ENCODE peak calls at places on chromosomes 6 and 20, in four cellular contexts. One of them, this sample, is unnamed. For H3K4me1, the result is how much of the 10 kb centered on the place peaks cover.

GRCh38 chr6:498795-499231 is 107.3 kb downstream of the IRF4 start:
- DNase-seq in PC-9: no peak
- DNase-seq in HCT116: no peak
- DNase-seq in SK-N-SH: no peak
- DNase-seq in this sample: no peak

GRCh38 chr20:63765082-63765873 is 25.7 kb downstream of the SLC2A4RG start:
- DNase-seq in SK-N-SH: no peak
- DNase-seq in HCT116: no peak
- DNase-seq in PC-9: no peak
- DNase-seq in this sample: no peak

GRCh38 chr6:95087394-95088097 is 489.8 kb upstream of the MANEA start:
- DNase-seq in SK-N-SH: peak
- DNase-seq in HCT116: peak
- DNase-seq in PC-9: peak
- DNase-seq in this sample: no peak

GRCh38 chr6:152750694-152751093 is at the start of gene VIP:
- DNase-seq in SK-N-SH: no peak
- DNase-seq in PC-9: no peak
- DNase-seq in HCT116: no peak
- DNase-seq in this sample: no peak

GRCh38 chr6:14252271-14252850 is 134.8 kb downstream of the CD83 start:
- DNase-seq in PC-9: no peak
- DNase-seq in HCT116: no peak
- DNase-seq in SK-N-SH: no peak
- DNase-seq in this sample: no peak

GRCh38 chr6:84269947-84270733 is 42.7 kb upstream of the CEP162 start:
- DNase-seq in PC-9: no peak
- DNase-seq in HCT116: no peak
- DNase-seq in SK-N-SH: no peak
- DNase-seq in this sample: no peak

GRCh38 chr6:14305131-14305530 is 187.6 kb downstream of the CD83 start:
- DNase-seq in SK-N-SH: no peak
- DNase-seq in PC-9: no peak
- DNase-seq in HCT116: no peak
- DNase-seq in this sample: no peak

GRCh38 chr20:7989379-7989778 is 30.2 kb downstream of the TMX4 start:
- DNase-seq in SK-N-SH: no peak
- DNase-seq in PC-9: no peak
- DNase-seq in HCT116: no peak
- DNase-seq in this sample: no peak

GRCh38 chr6:24721461-24722215 is 2.7 kb upstream of the C6orf62 start:
- DNase-seq in HCT116: no peak
- DNase-seq in SK-N-SH: no peak
- DNase-seq in PC-9: no peak
- DNase-seq in this sample: peak

GRCh38 chr6:3455490-3456394 is 1.1 kb downstream of the SLC22A23 start:
- DNase-seq in HCT116: no peak
- DNase-seq in PC-9: peak
- DNase-seq in SK-N-SH: peak
- DNase-seq in this sample: no peak

GRCh38 chr6:139943391-139943790 is 568.9 kb upstream of the CITED2 start:
- DNase-seq in HCT116: no peak
- DNase-seq in PC-9: no peak
- DNase-seq in SK-N-SH: no peak
- DNase-seq in this sample: no peak

GRCh38 chr6:136922680-136922996 is 537 bp downstream of the SLC35D3 start:
- DNase-seq in HCT116: no peak
- DNase-seq in PC-9: no peak
- DNase-seq in SK-N-SH: no peak
- DNase-seq in this sample: no peak

GRCh38 chr6:43217351-43217750 is 11.9 kb downstream of the DNPH1 start:
- DNase-seq in HCT116: no peak
- DNase-seq in PC-9: no peak
- DNase-seq in SK-N-SH: no peak
- DNase-seq in this sample: no peak

GRCh38 chr6:142822383-142822782 is 122.6 kb downstream of the HIVEP2 start:
- DNase-seq in SK-N-SH: no peak
- DNase-seq in HCT116: no peak
- DNase-seq in PC-9: no peak
- DNase-seq in this sample: no peak

GRCh38 chr6:154111025-154111424 is 72.0 kb downstream of the OPRM1 start:
- DNase-seq in SK-N-SH: no peak
- DNase-seq in HCT116: no peak
- DNase-seq in PC-9: no peak
- DNase-seq in this sample: no peak

GRCh38 chr6:23016701-23017100 is 447.3 kb downstream of the HDGFL1 start:
- DNase-seq in SK-N-SH: no peak
- DNase-seq in PC-9: no peak
- DNase-seq in HCT116: no peak
- DNase-seq in this sample: no peak

GRCh38 chr6:139778688-139779087 is 404.2 kb upstream of the CITED2 start:
- DNase-seq in PC-9: no peak
- DNase-seq in HCT116: no peak
- DNase-seq in SK-N-SH: no peak
- DNase-seq in this sample: no peak

GRCh38 chr6:13101409-13101808 is 226.9 kb downstream of the TBC1D7 start:
- DNase-seq in PC-9: no peak
- DNase-seq in SK-N-SH: no peak
- DNase-seq in HCT116: no peak
- DNase-seq in this sample: no peak

GRCh38 chr6:105609375-105609991 is 206.6 kb upstream of the PREP start:
- DNase-seq in SK-N-SH: no peak
- DNase-seq in HCT116: no peak
- DNase-seq in PC-9: no peak
- DNase-seq in this sample: peak

GRCh38 chr6:27582928-27583725 is 110.2 kb upstream of the ZNF184 start:
- DNase-seq in SK-N-SH: peak
- DNase-seq in HCT116: no peak
- DNase-seq in PC-9: peak
- DNase-seq in this sample: no peak

GRCh38 chr6:157982297-157982579 is 575 bp downstream of the SYNJ2 start:
- DNase-seq in HCT116: no peak
- DNase-seq in SK-N-SH: no peak
- DNase-seq in PC-9: no peak
- DNase-seq in this sample: no peak

GRCh38 chr20:14512856-14513255 is 175.4 kb upstream of the FLRT3 start:
- DNase-seq in PC-9: no peak
- DNase-seq in SK-N-SH: no peak
- DNase-seq in HCT116: no peak
- DNase-seq in this sample: no peak

GRCh38 chr20:59765599-59766177 is 161.3 kb downstream of the PHACTR3 start:
- DNase-seq in HCT116: no peak
- DNase-seq in PC-9: peak
- DNase-seq in SK-N-SH: no peak
- DNase-seq in this sample: no peak

GRCh38 chr6:26045046-26045938 is 41.9 kb upstream of the HFE start:
- DNase-seq in SK-N-SH: peak
- DNase-seq in HCT116: no peak
- DNase-seq in PC-9: peak
- DNase-seq in this sample: peak

GRCh38 chr20:37351689-37352610 is 6.0 kb downstream of the SRC start:
- DNase-seq in SK-N-SH: peak
- DNase-seq in PC-9: no peak
- DNase-seq in HCT116: no peak
- DNase-seq in this sample: no peak

GRCh38 chr6:47303861-47304260 is 5.8 kb downstream of the TNFRSF21 start:
- DNase-seq in PC-9: no peak
- DNase-seq in SK-N-SH: no peak
- DNase-seq in HCT116: no peak
- DNase-seq in this sample: no peak

GRCh38 chr6:146224988-146225387 is 196.1 kb downstream of the GRM1 start:
- DNase-seq in HCT116: no peak
- DNase-seq in SK-N-SH: no peak
- DNase-seq in PC-9: no peak
- DNase-seq in this sample: no peak

GRCh38 chr20:38246357-38247165 is 14.0 kb downstream of the KIAA1755 start:
- DNase-seq in HCT116: no peak
- DNase-seq in PC-9: no peak
- DNase-seq in SK-N-SH: no peak
- DNase-seq in this sample: no peak

GRCh38 chr6:93792751-93793150 is 373.4 kb upstream of the EPHA7 start:
- DNase-seq in PC-9: no peak
- DNase-seq in HCT116: no peak
- DNase-seq in SK-N-SH: no peak
- DNase-seq in this sample: no peak

GRCh38 chr6:35648203-35648602 is 40.5 kb downstream of the FKBP5 start:
- DNase-seq in SK-N-SH: no peak
- DNase-seq in HCT116: no peak
- DNase-seq in PC-9: no peak
- DNase-seq in this sample: no peak

GRCh38 chr20:57313230-57313629 is 16.4 kb upstream of the SPO11 start:
- DNase-seq in SK-N-SH: no peak
- DNase-seq in HCT116: no peak
- DNase-seq in PC-9: no peak
- DNase-seq in this sample: no peak

GRCh38 chr6:3861424-3861823 is 12.3 kb downstream of the FAM50B start:
- DNase-seq in PC-9: no peak
- DNase-seq in SK-N-SH: no peak
- DNase-seq in HCT116: no peak
- DNase-seq in this sample: no peak

GRCh38 chr6:36873612-36874011 is 991 bp downstream of the PPIL1 start:
- DNase-seq in PC-9: no peak
- DNase-seq in HCT116: no peak
- DNase-seq in SK-N-SH: peak
- DNase-seq in this sample: no peak

GRCh38 chr20:62591122-62591468 is 51.2 kb upstream of the SLCO4A1 start:
- DNase-seq in HCT116: no peak
- DNase-seq in PC-9: no peak
- DNase-seq in SK-N-SH: no peak
- DNase-seq in this sample: no peak

GRCh38 chr6:130676077-130676772 is 151.0 kb upstream of the SMLR1 start:
- DNase-seq in SK-N-SH: no peak
- DNase-seq in PC-9: no peak
- DNase-seq in HCT116: no peak
- DNase-seq in this sample: no peak

GRCh38 chr6:5672581-5673011 is 334.1 kb downstream of the NRN1 start:
- DNase-seq in HCT116: no peak
- DNase-seq in PC-9: no peak
- DNase-seq in SK-N-SH: no peak
- DNase-seq in this sample: no peak

GRCh38 chr6:149963462-149964242 is at the start of gene ULBP1:
- DNase-seq in SK-N-SH: peak
- DNase-seq in PC-9: peak
- DNase-seq in HCT116: peak
- DNase-seq in this sample: peak
- TF ChIP-seq CTCF in SK-N-SH: no peak
- TF ChIP-seq CTCF in PC-9: no peak
- TF ChIP-seq CTCF in HCT116: no peak
- TF ChIP-seq CTCF in this sample: no peak

GRCh38 chr20:48740269-48740603 is 87.6 kb downstream of the PREX1 start:
- DNase-seq in HCT116: no peak
- DNase-seq in SK-N-SH: no peak
- DNase-seq in PC-9: no peak
- DNase-seq in this sample: no peak
- H3K4me1 ChIP-seq in HCT116: under half
- H3K4me1 ChIP-seq in SK-N-SH: under half
- H3K4me1 ChIP-seq in PC-9: under half
- H3K4me1 ChIP-seq in this sample: under half

GRCh38 chr6:44511126-44511525 is 123.6 kb downstream of the CDC5L start:
- DNase-seq in SK-N-SH: no peak
- DNase-seq in HCT116: no peak
- DNase-seq in PC-9: no peak
- DNase-seq in this sample: no peak
- TF ChIP-seq CTCF in SK-N-SH: no peak
- TF ChIP-seq CTCF in HCT116: no peak
- TF ChIP-seq CTCF in PC-9: no peak
- TF ChIP-seq CTCF in this sample: no peak

GRCh38 chr6:44222486-44222986 is 859 bp upstream of the SLC29A1 start:
- DNase-seq in HCT116: no peak
- DNase-seq in PC-9: no peak
- DNase-seq in SK-N-SH: no peak
- DNase-seq in this sample: no peak

GRCh38 chr6:44224978-44225330 is 1.6 kb downstream of the SLC29A1 start:
- DNase-seq in SK-N-SH: no peak
- DNase-seq in HCT116: no peak
- DNase-seq in PC-9: no peak
- DNase-seq in this sample: no peak

GRCh38 chr6:44222987-44223470 is 366 bp upstream of the SLC29A1 start:
- DNase-seq in PC-9: no peak
- DNase-seq in SK-N-SH: no peak
- DNase-seq in HCT116: no peak
- DNase-seq in this sample: no peak

GRCh38 chr6:44224154-44224977 is 971 bp downstream of the SLC29A1 start:
- DNase-seq in SK-N-SH: peak
- DNase-seq in PC-9: no peak
- DNase-seq in HCT116: no peak
- DNase-seq in this sample: no peak

GRCh38 chr6:44223471-44224153 is at the start of gene SLC29A1:
- DNase-seq in HCT116: no peak
- DNase-seq in PC-9: peak
- DNase-seq in SK-N-SH: peak
- DNase-seq in this sample: peak
- H3K4me1 ChIP-seq in HCT116: half or more
- H3K4me1 ChIP-seq in PC-9: under half
- H3K4me1 ChIP-seq in SK-N-SH: half or more
- H3K4me1 ChIP-seq in this sample: half or more

GRCh38 chr6:90859056-90859455 is 272.2 kb upstream of the MAP3K7 start:
- DNase-seq in SK-N-SH: no peak
- DNase-seq in PC-9: no peak
- DNase-seq in HCT116: no peak
- DNase-seq in this sample: no peak

GRCh38 chr6:90865513-90865912 is 278.6 kb upstream of the MAP3K7 start:
- DNase-seq in HCT116: no peak
- DNase-seq in PC-9: no peak
- DNase-seq in SK-N-SH: no peak
- DNase-seq in this sample: no peak

GRCh38 chr6:90859612-90860011 is 272.7 kb upstream of the MAP3K7 start:
- DNase-seq in HCT116: no peak
- DNase-seq in SK-N-SH: peak
- DNase-seq in PC-9: peak
- DNase-seq in this sample: no peak

DNA sequence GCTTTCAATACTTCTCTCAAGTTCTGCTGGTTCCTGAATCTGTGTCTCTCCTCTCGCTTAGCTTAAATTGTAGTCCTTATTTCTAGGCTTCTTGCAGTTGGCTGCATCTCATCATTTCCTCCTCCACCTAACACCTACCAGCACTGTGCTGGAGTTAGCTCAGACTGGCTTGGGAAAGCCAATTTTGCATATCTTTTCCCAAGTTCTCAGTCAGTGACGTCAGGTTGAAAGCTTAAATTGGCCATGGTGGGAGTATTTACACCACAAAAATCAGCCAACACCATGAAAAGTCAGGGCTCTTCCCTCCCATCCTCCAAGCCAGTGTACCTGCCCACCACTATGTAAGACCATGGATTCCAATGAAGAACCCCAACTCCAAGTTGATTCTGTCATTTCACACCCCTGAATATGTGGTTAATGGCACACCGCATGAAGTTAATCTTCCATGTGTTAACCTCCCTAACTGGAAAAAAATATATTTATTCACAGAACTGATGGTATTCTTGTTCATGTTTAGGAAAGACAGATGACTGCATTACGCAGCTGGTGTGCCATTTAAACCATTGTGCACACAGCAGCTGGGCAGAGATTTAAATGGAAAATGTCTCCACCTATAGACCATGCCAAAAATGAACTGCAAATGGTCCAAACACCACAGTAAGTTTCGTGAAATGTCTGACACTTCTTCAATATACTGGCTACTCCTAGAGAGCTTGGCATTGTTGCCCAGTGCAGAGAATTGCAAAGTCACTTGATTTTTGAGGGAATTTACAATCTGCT is 274.1 kb upstream of the MAP3K7 start:
- DNase-seq in PC-9: no peak
- DNase-seq in SK-N-SH: no peak
- DNase-seq in HCT116: no peak
- DNase-seq in this sample: no peak
- TF ChIP-seq CTCF in PC-9: no peak
- TF ChIP-seq CTCF in SK-N-SH: peak
- TF ChIP-seq CTCF in HCT116: no peak
- TF ChIP-seq CTCF in this sample: no peak

This sample was measured in left ventricle myocardium inferior.